ENCODE peak calls at places on chromosomes 12 and 14, in eight cellular contexts. W is A549, D is adrenal gland, B is heart right ventricle, K is WTC11, C is type B pancreatic cell, P is astrocyte of the spinal cord, G is endothelial cell. U is an unnamed sample.

GRCh38 chr14:101713641-101714349 is 47.7 kb upstream of the PPP2R5C start:
- DNase-seq in C (no peak), P (no peak), D (peak; percentile 43), B (no peak), G (no peak), K (no peak), W (no peak), U (no peak)

GRCh38 chr12:52768479-52769200 is 8.5 kb downstream of the KRT76 start:
- DNase-seq in P (no peak), B (no peak), D (no peak), C (no peak), K (no peak), W (no peak), G (no peak), U (no peak)

GRCh38 chr12:124694250-124694649 is 126.8 kb upstream of the NCOR2 start:
- DNase-seq in P (no peak), B (no peak), D (no peak), K (no peak), C (no peak), G (no peak), W (no peak), U (peak; percentile 48)

GRCh38 chr14:88791629-88792571 is 853 bp downstream of the EML5 start:
- DNase-seq in W (peak; percentile 5), P (no peak), D (peak; percentile 64), K (peak; percentile 18), B (no peak), G (peak; percentile 5), C (peak; percentile 68), U (no peak)

GRCh38 chr14:33668066-33668465 is 282.8 kb downstream of the EGLN3 start:
- DNase-seq in P (peak; percentile 74), G (no peak), C (no peak), D (no peak), W (no peak), B (no peak), K (no peak), U (no peak)

GRCh38 chr14:83960832-83961512 is 1569.0 kb upstream of the FLRT2 start:
- DNase-seq in D (no peak), K (peak; percentile 18), W (no peak), C (no peak), P (no peak), B (no peak), G (no peak), U (no peak)

GRCh38 chr12:6205144-6205539 is 4.9 kb downstream of the CD9 start:
- DNase-seq in K (peak; percentile 75), G (peak; percentile 49), B (peak; percentile 79), W (no peak), D (peak; percentile 78), C (no peak), P (no peak), U (no peak)

GRCh38 chr12:132998742-132999141 is 12.6 kb downstream of the ZNF26 start:
- DNase-seq in D (no peak), G (no peak), C (no peak), P (no peak), B (no peak), K (no peak), W (no peak), U (no peak)

GRCh38 chr14:87690076-87690661 is 302.8 kb downstream of the GALC start:
- DNase-seq in W (no peak), B (no peak), K (no peak), P (no peak), G (no peak), C (no peak), D (no peak), U (no peak)

GRCh38 chr14:94114589-94115067 is 4.1 kb downstream of the IFI27 start:
- DNase-seq in C (peak; percentile 49), W (no peak), P (no peak), G (no peak), B (no peak), K (no peak), D (peak; percentile 52), U (no peak)

GRCh38 chr12:26280869-26281268 is 85.5 kb downstream of the SSPN start:
- DNase-seq in P (no peak), D (no peak), C (no peak), B (no peak), W (no peak), K (no peak), G (no peak), U (no peak)

GRCh38 chr14:24338843-24339242 is 948 bp downstream of the RIPK3 start:
- DNase-seq in B (no peak), G (no peak), P (no peak), C (no peak), W (no peak), K (no peak), D (no peak), U (no peak)

GRCh38 chr12:109932878-109933503 is 32.9 kb downstream of the TCHP start:
- DNase-seq in B (peak; percentile 72), W (no peak), G (no peak), C (no peak), P (no peak), D (peak; percentile 80), K (no peak), U (no peak)

GRCh38 chr14:99560946-99561683 is 42.9 kb downstream of the CCDC85C start:
- DNase-seq in P (no peak), K (no peak), D (peak; percentile 94), B (no peak), C (no peak), G (no peak), W (no peak), U (no peak)

GRCh38 chr12:227286-227915 is 13.4 kb upstream of the SLC6A12 start:
- DNase-seq in B (no peak), C (peak; percentile 45), G (no peak), D (peak; percentile 11), P (no peak), W (no peak), K (no peak), U (no peak)

GRCh38 chr14:32841698-32842097 is 97.0 kb upstream of the NPAS3 start:
- DNase-seq in D (no peak), G (no peak), C (no peak), B (no peak), W (no peak), K (no peak), P (no peak), U (no peak)

GRCh38 chr12:102874819-102875218 is 42.2 kb downstream of the PAH start:
- DNase-seq in C (no peak), G (no peak), B (no peak), P (no peak), K (no peak), D (peak; percentile 56), W (no peak), U (no peak)

GRCh38 chr14:38143651-38144505 is 63.8 kb upstream of the SSTR1 start:
- DNase-seq in B (no peak), C (no peak), G (no peak), W (no peak), K (no peak), D (no peak), P (peak; percentile 72), U (no peak)

DNA sequence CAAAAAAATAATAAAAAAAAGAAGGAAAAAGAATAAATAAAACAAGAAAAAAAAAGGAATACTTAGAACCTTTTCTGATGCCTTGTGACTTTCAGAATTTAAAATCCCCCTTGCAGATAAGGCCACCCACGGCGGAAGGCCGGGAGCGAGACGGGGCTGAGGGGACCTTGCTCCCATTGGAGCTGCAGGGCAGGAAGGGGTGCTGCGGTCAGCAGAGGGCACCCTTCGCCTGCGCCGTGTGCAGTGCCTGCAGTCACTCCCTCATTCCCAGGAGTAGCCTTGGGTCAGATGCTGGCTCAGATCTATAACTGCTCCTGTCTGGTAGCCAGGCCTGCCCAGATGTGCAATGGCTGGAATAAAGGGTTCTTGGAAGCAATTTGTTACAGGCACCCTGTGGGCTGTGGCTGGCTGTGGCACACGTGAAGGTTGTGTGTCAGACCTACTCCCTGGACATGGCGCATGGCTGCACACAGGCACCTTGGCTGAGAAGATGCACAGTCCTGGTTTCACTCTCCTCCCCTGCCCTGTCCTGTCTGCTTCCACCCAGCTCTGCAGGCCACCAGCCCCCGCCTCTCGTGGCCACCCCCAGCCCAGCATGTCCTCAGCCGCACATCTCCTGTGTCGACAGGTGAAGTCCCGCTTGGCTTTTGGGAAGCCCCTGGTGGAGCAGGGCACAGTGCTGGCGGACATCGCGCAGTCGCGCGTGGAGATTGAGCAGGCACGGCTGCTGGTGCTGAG is 13.4 kb upstream of the ALDH2 start:
- DNase-seq in D (peak; percentile 91), W (peak; percentile 63), B (peak; percentile 65), P (peak; percentile 32), K (peak; percentile 75), C (no peak), G (peak; percentile 67), U (peak; percentile 71)
- TF ChIP-seq CTCF in D (peak; percentile 56), W (peak; percentile 79), B (peak; percentile 91), P (peak; percentile 73), K (peak; percentile 62), C (peak; percentile 77), G (peak; percentile 32), U (peak; percentile 70)

DNA sequence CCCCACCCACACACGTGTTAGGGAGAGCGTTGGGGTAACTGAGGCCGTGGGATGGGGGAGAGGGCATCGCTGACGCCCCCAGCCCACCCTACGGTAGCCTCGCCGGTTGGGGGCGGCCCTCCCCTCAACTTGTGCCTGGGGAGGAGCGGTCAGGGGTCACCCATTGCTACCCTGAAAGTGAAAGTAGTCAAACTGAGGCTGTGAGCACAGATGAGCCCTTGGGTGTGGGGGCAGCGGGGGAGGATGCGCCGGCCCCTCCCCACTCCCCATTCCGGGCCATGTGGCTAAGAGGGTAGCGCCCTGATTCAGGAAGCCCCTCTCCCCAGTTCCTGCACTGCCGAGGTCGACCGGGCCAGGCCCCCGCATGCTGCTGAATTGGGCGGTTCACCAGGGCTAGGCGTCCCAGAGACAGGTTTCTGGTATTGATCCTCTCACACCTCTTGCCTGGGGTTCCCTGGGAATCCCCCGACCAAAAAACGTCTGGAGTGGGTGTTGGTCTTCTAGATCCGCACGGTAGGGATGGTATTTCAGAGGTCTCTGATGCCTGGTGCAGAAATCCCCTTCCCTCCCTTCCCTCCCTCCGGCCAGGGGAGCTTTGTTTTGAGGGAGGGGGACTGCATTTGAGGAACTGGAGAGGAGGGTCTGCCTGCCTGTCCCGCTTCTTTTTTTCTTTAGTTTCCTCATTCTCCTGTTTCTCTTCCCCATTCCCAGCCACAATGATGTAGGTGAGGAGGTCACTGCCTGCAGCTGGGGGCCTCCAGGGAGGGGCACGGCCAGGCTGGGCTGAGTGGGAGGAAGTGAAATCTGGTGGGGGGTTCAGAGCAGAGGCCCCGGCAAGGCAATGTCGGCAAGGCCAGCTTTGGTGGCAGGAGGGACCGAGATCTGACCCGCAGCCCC is 999 bp downstream of the SH2B3 start:
- DNase-seq in W (no peak), P (no peak), C (no peak), G (no peak), K (no peak), B (peak; percentile 37), D (peak; percentile 67), U (peak; percentile 68)
- TF ChIP-seq CTCF in W (no peak), P (no peak), C (no peak), G (no peak), K (no peak), B (no peak), D (no peak), U (no peak)

GRCh38 chr14:85415015-85415712 is 114.8 kb upstream of the FLRT2 start:
- DNase-seq in W (peak; percentile 97), G (no peak), P (peak; percentile 94), K (peak; percentile 22), D (peak; percentile 53), C (no peak), B (peak; percentile 68), U (no peak)
- TF ChIP-seq CTCF in W (peak; percentile 66), G (no peak), P (peak; percentile 62), K (no peak), D (no peak), C (no peak), B (peak; percentile 52), U (no peak)

DNA sequence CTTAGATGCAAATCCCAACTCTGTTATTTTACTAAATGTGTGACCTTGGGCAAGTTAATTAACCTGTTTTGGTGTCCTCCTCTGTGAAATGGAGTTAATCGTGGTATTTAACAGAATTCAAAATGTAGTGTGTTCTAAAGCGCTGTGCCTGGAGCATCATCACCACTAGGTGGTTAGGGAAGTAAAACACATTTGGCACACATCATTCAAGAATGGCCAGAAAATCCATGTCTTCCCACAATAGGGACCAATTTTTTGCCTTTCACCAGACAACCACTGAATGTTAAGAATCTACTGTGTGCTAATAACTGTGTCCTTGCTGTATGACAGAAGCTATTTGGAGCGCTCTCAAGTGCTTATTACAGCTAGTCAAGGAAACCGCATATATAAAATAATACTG is 133.4 kb downstream of the MON2 start:
- DNase-seq in G (no peak), P (no peak), W (peak; percentile 48), K (no peak), D (no peak), C (no peak), B (no peak), U (no peak)
- TF ChIP-seq CTCF in G (peak; percentile 58), P (peak; percentile 28), W (peak; percentile 18), K (no peak), D (no peak), C (peak; percentile 67), B (no peak), U (peak; percentile 17)